ENCODE peak calls at places on chromosome 7, in nine cellular contexts. D is hepatic stellate cell; Z is NCI-H1092; R is ELR; U is foreskin fibroblast; Y is activated T-helper 2 cell treated with anti-CD3 and anti-CD28 coated beads, Interferon-gamma antibody, Interleukin-2, Interleukin-4, amounts not matched to agents 10 μg/mL and 5 μg/mL and 100 μg/mL, durations not matched to agents 14 hours and 24 hours and 36 hours; C is germinal center; Q is activated naive CD8-positive, alpha-beta T cell treated with anti-CD3 and anti-CD28 coated beads, Interleukin-2, amount 50 U/mL, for 24 hours; G is fibroblast of lung. I is an unnamed sample.

GRCh38 chr7:132485136-132485535 is 91.1 kb downstream of the PLXNA4 start:
- DNase-seq in D (no peak), Z (peak; percentile 21), R (no peak), U (no peak), Y (no peak), C (no peak), Q (no peak), G (no peak), I (no peak)

GRCh38 chr7:5690931-5691461 is 90.5 kb downstream of the RNF216 start:
- DNase-seq in D (no peak), Z (no peak), R (no peak), U (no peak), Y (no peak), C (no peak), Q (peak; percentile 29), G (peak; percentile 55), I (no peak)

GRCh38 chr7:5564894-5565293 is 141.3 kb upstream of the TNRC18 start:
- DNase-seq in D (no peak), Z (no peak), R (no peak), U (no peak), Y (no peak), C (no peak), Q (no peak), G (no peak), I (no peak)

GRCh38 chr7:107996072-107996824 is 6.7 kb downstream of the LAMB1 start:
- DNase-seq in D (no peak), Z (no peak), R (peak; percentile 79), U (peak; percentile 39), Y (no peak), C (no peak), Q (no peak), G (peak; percentile 74), I (no peak)

GRCh38 chr7:4123823-4124222 is 558.3 kb upstream of the FOXK1 start:
- DNase-seq in D (no peak), Z (no peak), R (peak; percentile 25), U (no peak), Y (no peak), C (no peak), Q (no peak), G (peak; percentile 31), I (no peak)

GRCh38 chr7:99679400-99680191 is at the start of gene CYP3A5:
- DNase-seq in D (no peak), Z (no peak), R (no peak), U (peak; percentile 51), Y (no peak), C (no peak), Q (no peak), G (peak; percentile 58), I (no peak)

GRCh38 chr7:148697256-148697841 is 1.4 kb upstream of the CUL1 start:
- DNase-seq in D (peak; percentile 37), Z (no peak), R (peak; percentile 86), U (peak; percentile 50), Y (no peak), C (peak; percentile 16), Q (peak; percentile 66), G (peak; percentile 47), I (peak; percentile 46)

GRCh38 chr7:157024716-157025115 is 14.3 kb upstream of the MNX1 start:
- DNase-seq in D (no peak), Z (no peak), R (no peak), U (no peak), Y (no peak), C (no peak), Q (no peak), G (no peak), I (no peak)

GRCh38 chr7:76165973-76166403 is 35.7 kb upstream of the SRRM3 start:
- DNase-seq in D (no peak), Z (no peak), R (no peak), U (no peak), Y (no peak), C (no peak), Q (no peak), G (no peak), I (no peak)

GRCh38 chr7:66933469-66933868 is 12.4 kb downstream of the TMEM248 start:
- DNase-seq in D (no peak), Z (no peak), R (no peak), U (no peak), Y (no peak), C (no peak), Q (no peak), G (no peak), I (no peak)

GRCh38 chr7:152923711-152924110 is 164.2 kb downstream of the ACTR3B start:
- DNase-seq in D (no peak), Z (no peak), R (no peak), U (no peak), Y (no peak), C (no peak), Q (no peak), G (no peak), I (no peak)

GRCh38 chr7:4265056-4265455 is 417.0 kb upstream of the FOXK1 start:
- DNase-seq in D (no peak), Z (no peak), R (no peak), U (no peak), Y (no peak), C (no peak), Q (no peak), G (no peak), I (no peak)

GRCh38 chr7:105911961-105912575 is 35.7 kb upstream of the ATXN7L1 start:
- DNase-seq in D (peak; percentile 11), Z (no peak), R (peak; percentile 68), U (peak; percentile 42), Y (no peak), C (no peak), Q (no peak), G (peak; percentile 5), I (no peak)

GRCh38 chr7:116953372-116953726 is at the start of gene ST7:
- DNase-seq in D (peak; percentile 60), Z (peak; percentile 33), R (peak; percentile 81), U (peak; percentile 60), Y (peak; percentile 51), C (peak; percentile 62), Q (peak; percentile 64), G (peak; percentile 70), I (peak; percentile 42)

GRCh38 chr7:50856821-50857220 is 74.1 kb upstream of the GRB10 start:
- DNase-seq in D (no peak), Z (no peak), R (no peak), U (no peak), Y (no peak), C (no peak), Q (no peak), G (no peak), I (no peak)

GRCh38 chr7:140230862-140231778 is 54.3 kb upstream of the KDM7A start:
- DNase-seq in D (peak; percentile 63), Z (peak; percentile 23), R (peak; percentile 17), U (peak; percentile 30), Y (peak; percentile 45), C (peak; percentile 53), Q (peak; percentile 73), G (no peak), I (no peak)

GRCh38 chr7:144477348-144477747 is 73.9 kb upstream of the NOBOX start:
- DNase-seq in D (no peak), Z (no peak), R (no peak), U (no peak), Y (no peak), C (no peak), Q (no peak), G (no peak), I (no peak)

GRCh38 chr7:147089608-147090007 is 973.0 kb downstream of the CNTNAP2 start:
- DNase-seq in D (no peak), Z (no peak), R (no peak), U (no peak), Y (no peak), C (no peak), Q (no peak), G (no peak), I (no peak)

GRCh38 chr7:26187380-26188290 is 12.9 kb downstream of the HNRNPA2B1 start:
- DNase-seq in D (no peak), Z (no peak), R (peak; percentile 39), U (no peak), Y (no peak), C (no peak), Q (no peak), G (no peak), I (no peak)

GRCh38 chr7:317643-318405 is 27.9 kb downstream of the FOXL3 start:
- DNase-seq in D (no peak), Z (no peak), R (no peak), U (no peak), Y (no peak), C (no peak), Q (no peak), G (no peak), I (no peak)

GRCh38 chr7:22617166-22617565 is 109.8 kb upstream of the IL6 start:
- DNase-seq in D (no peak), Z (no peak), R (no peak), U (no peak), Y (no peak), C (no peak), Q (no peak), G (no peak), I (no peak)

GRCh38 chr7:24227068-24227467 is 56.9 kb upstream of the NPY start:
- DNase-seq in D (no peak), Z (no peak), R (no peak), U (no peak), Y (no peak), C (no peak), Q (no peak), G (no peak), I (peak; percentile 46)

GRCh38 chr7:45888993-45889366 is 692 bp downstream of the IGFBP1 start:
- DNase-seq in D (no peak), Z (no peak), R (no peak), U (no peak), Y (no peak), C (no peak), Q (no peak), G (no peak), I (no peak)

GRCh38 chr7:130009848-130010688 is 41.1 kb downstream of the ZC3HC1 start:
- DNase-seq in D (peak; percentile 77), Z (no peak), R (peak; percentile 96), U (peak; percentile 90), Y (no peak), C (peak; percentile 11), Q (peak; percentile 36), G (peak; percentile 56), I (peak; percentile 14)

GRCh38 chr7:140212100-140212881 is 35.5 kb upstream of the KDM7A start:
- DNase-seq in D (no peak), Z (no peak), R (peak; percentile 54), U (no peak), Y (peak; percentile 55), C (no peak), Q (no peak), G (no peak), I (no peak)

GRCh38 chr7:55964802-55965470 is 551 bp downstream of the NIPSNAP2 start:
- DNase-seq in D (peak; percentile 60), Z (peak; percentile 29), R (peak; percentile 77), U (peak; percentile 60), Y (peak; percentile 50), C (peak; percentile 12), Q (peak; percentile 49), G (peak; percentile 68), I (no peak)

GRCh38 chr7:28165971-28166955 is 14.3 kb downstream of the JAZF1 start:
- DNase-seq in D (peak; percentile 47), Z (no peak), R (peak; percentile 85), U (peak; percentile 72), Y (no peak), C (no peak), Q (no peak), G (peak; percentile 92), I (no peak)

GRCh38 chr7:1668486-1668931 is 1.6 kb upstream of the ELFN1 start:
- DNase-seq in D (no peak), Z (no peak), R (peak; percentile 18), U (no peak), Y (no peak), C (no peak), Q (no peak), G (no peak), I (no peak)

GRCh38 chr7:4694653-4695335 is 12.7 kb downstream of the FOXK1 start:
- DNase-seq in D (no peak), Z (no peak), R (peak; percentile 40), U (peak; percentile 71), Y (no peak), C (no peak), Q (no peak), G (peak; percentile 88), I (no peak)

GRCh38 chr7:73621168-73622063 is 2.9 kb downstream of the MLXIPL start:
- DNase-seq in D (no peak), Z (no peak), R (no peak), U (no peak), Y (no peak), C (no peak), Q (no peak), G (no peak), I (no peak)

GRCh38 chr7:47488969-47489342 is 93.0 kb downstream of the TNS3 start:
- DNase-seq in D (no peak), Z (no peak), R (no peak), U (no peak), Y (no peak), C (no peak), Q (no peak), G (no peak), I (no peak)

I was measured in stimulated activated naive B cell treated with anti-CD40 and anti-IgM and Interleukin-4, amounts not matched to agents 10 μg/mL and 1 μg/mL and 100 μg/mL, for 72 hours.